ENCODE peak calls at places on chromosomes 6 and 20, in eight cellular contexts. F is uterus, V is GM20000, S is neural crest cell, O is heart left ventricle, H is endothelial cell, Q is IMR-90, T is HFFc6. Z is an unnamed sample.

GRCh38 chr6:36118550-36119107 is 11.7 kb upstream of the MAPK13 start:
- DNase-seq in H (no peak), F (no peak), S (no peak), V (no peak), Q (no peak), T (no peak), O (no peak), Z (no peak)

GRCh38 chr20:12113468-12114371 is 196.0 kb downstream of the BTBD3 start:
- DNase-seq in H (no peak), V (no peak), F (peak; percentile 24), S (no peak), T (no peak), Q (no peak), O (peak; percentile 40), Z (no peak)

GRCh38 chr6:43838276-43839036 is 68.4 kb downstream of the VEGFA start:
- DNase-seq in H (peak; percentile 23), F (no peak), O (peak; percentile 68), V (peak; percentile 56), T (peak; percentile 65), S (no peak), Q (peak; percentile 81), Z (no peak)

GRCh38 chr20:13009682-13010406 is 1.1 kb downstream of the SPTLC3 start:
- DNase-seq in S (no peak), F (peak; percentile 17), H (no peak), V (peak; percentile 59), Q (peak; percentile 96), T (peak; percentile 1), O (no peak), Z (no peak)

GRCh38 chr6:162671580-162672165 is 55.9 kb downstream of the PRKN start:
- DNase-seq in Q (no peak), S (no peak), T (no peak), V (no peak), F (no peak), O (peak; percentile 63), H (no peak), Z (no peak)

GRCh38 chr6:96803106-96803481 is 34.2 kb downstream of the GPR63 start:
- DNase-seq in S (no peak), F (no peak), V (no peak), O (no peak), T (no peak), H (no peak), Q (no peak), Z (no peak)

GRCh38 chr6:118325220-118325860 is 222.8 kb upstream of the PLN start:
- DNase-seq in Q (peak; percentile 14), O (peak; percentile 58), H (no peak), V (no peak), F (peak; percentile 45), T (peak; percentile 2), S (no peak), Z (no peak)

GRCh38 chr20:46802696-46803445 is 91.8 kb upstream of the EYA2 start:
- DNase-seq in V (no peak), H (no peak), S (no peak), T (no peak), F (no peak), Q (no peak), O (no peak), Z (no peak)

GRCh38 chr6:141753180-141753579 is 379.5 kb upstream of the GJE1 start:
- DNase-seq in H (no peak), T (no peak), O (no peak), S (no peak), F (no peak), V (no peak), Q (no peak), Z (no peak)

GRCh38 chr6:28896505-28897392 is 27.0 kb downstream of the TRIM27 start:
- DNase-seq in V (peak; percentile 51), H (peak; percentile 53), T (peak; percentile 65), Q (peak; percentile 55), O (peak; percentile 43), S (peak; percentile 55), F (peak; percentile 53), Z (peak; percentile 45)

GRCh38 chr6:155077784-155078183 is 82.7 kb downstream of the TIAM2 start:
- DNase-seq in S (no peak), Q (no peak), T (no peak), O (no peak), H (no peak), F (no peak), V (no peak), Z (no peak)

GRCh38 chr6:131348572-131348971 is 213.3 kb downstream of the AKAP7 start:
- DNase-seq in T (no peak), F (no peak), O (no peak), H (no peak), S (no peak), Q (no peak), V (no peak), Z (no peak)

GRCh38 chr6:107827541-107827940 is 3.4 kb upstream of the SCML4 start:
- DNase-seq in T (no peak), H (no peak), F (no peak), V (no peak), O (no peak), Q (no peak), S (no peak), Z (no peak)

GRCh38 chr6:25061289-25061945 is 125.7 kb upstream of the RIPOR2 start:
- DNase-seq in S (no peak), F (no peak), H (no peak), T (no peak), O (peak; percentile 28), V (no peak), Q (peak; percentile 14), Z (no peak)

GRCh38 chr6:5869676-5870075 is 137.0 kb downstream of the NRN1 start:
- DNase-seq in F (no peak), H (no peak), S (no peak), Q (no peak), O (no peak), T (no peak), V (no peak), Z (no peak)

GRCh38 chr6:14211596-14211961 is 94.0 kb downstream of the CD83 start:
- DNase-seq in O (peak; percentile 74), V (peak; percentile 50), F (peak; percentile 44), Q (peak; percentile 37), T (no peak), H (no peak), S (no peak), Z (peak; percentile 27)

GRCh38 chr6:105087571-105088211 is 92.1 kb downstream of the POPDC3 start:
- DNase-seq in F (no peak), H (peak; percentile 15), T (peak; percentile 38), Q (peak; percentile 69), O (no peak), V (peak; percentile 54), S (no peak), Z (no peak)

GRCh38 chr6:156928972-156929371 is 151.8 kb downstream of the ARID1B start:
- DNase-seq in O (no peak), T (no peak), Q (no peak), F (no peak), V (no peak), S (no peak), H (no peak), Z (no peak)

GRCh38 chr6:113876654-113877053 is 19.5 kb downstream of the MARCKS start:
- DNase-seq in O (no peak), H (no peak), Q (peak; percentile 13), V (no peak), F (no peak), T (no peak), S (no peak), Z (no peak)
- TF ChIP-seq CTCF in O (no peak), H (peak; percentile 24), Q (no peak), V (no peak), F (no peak), T (no peak), S (no peak), Z (no peak)

DNA sequence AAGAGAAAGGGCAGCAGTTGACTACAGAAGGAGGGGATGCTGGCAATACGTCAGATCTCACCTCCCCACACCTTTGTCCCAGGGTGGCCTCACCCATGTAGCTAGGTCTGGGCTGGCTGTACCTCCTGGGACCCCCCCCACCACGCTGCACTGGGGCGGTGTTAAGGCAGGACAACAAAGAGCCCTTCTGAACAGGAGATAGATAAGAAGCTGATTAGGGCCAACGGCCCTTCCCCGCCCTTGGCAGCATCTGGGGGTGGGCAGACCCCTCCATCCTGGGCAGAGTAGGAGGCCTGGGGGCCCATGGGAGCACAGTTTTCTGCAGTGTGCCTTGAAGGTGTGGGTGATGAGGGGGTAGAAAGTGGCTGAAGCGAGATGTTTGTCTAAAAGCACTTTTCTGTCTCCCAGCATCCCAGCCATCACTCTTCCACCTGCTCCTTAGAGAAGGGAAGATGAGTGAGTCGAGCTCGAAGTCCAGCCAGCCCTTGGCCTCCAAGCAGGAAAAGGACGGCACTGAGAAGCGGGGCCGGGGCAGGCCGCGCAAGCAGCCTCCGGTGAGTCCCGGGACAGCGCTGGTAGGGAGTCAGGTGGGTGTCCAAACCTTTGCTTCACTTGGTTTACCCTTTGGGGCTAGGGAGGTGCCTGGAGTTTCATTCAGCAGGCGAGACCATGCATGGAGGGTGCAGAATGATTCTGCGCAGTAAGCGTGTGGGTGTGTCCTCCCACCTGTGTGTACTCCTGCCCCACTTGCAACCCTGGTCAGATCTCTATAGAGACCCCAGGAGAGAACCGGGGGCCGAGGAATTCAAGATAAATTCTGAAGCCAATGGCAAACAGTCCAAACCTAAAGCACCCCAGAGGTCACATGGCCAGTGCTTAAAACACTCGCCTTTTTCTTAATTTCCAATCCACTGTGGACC is 3.9 kb downstream of the HMGA1 start:
- DNase-seq in T (no peak), H (no peak), V (peak; percentile 6), S (no peak), Q (no peak), O (no peak), F (no peak), Z (no peak)
- TF ChIP-seq CTCF in T (no peak), H (no peak), V (no peak), S (no peak), Q (no peak), O (no peak), F (no peak), Z (no peak)

DNA sequence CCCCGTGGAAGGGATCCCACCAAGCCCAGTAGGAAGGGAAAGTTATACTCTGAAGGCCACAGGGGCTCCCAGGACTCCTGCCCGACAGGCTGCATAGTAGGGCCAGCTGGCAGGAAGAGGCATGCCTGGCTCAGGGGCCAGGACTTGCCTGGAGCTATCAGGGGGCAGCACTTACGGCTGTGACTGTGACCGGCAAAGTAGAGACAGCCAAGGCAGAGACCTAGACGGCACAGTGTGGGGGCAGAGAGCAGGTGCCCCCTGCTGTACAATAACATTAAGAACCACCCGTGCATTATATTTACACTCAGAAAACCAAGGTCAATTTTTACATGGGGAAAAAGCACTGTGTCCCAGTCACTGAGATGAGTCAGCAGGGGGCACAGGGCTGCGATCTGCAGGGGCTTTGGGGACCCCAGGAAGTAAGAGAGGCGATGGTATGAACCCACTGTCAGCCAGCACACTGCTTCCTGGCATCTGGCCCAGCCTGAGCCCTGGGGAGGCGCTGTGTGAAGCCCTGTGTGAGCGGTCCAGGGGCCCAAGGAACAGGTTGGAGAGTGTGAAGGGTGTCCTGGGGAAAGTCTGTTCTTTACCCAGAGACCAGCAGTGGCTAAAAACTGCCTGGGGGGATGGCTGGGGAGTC is 9.9 kb downstream of the CCDC167 start:
- DNase-seq in Q (no peak), F (no peak), O (no peak), S (no peak), H (no peak), T (no peak), V (no peak), Z (no peak)
- TF ChIP-seq CTCF in Q (peak; percentile 21), F (no peak), O (peak; percentile 24), S (no peak), H (no peak), T (peak; percentile 70), V (no peak), Z (no peak)

DNA sequence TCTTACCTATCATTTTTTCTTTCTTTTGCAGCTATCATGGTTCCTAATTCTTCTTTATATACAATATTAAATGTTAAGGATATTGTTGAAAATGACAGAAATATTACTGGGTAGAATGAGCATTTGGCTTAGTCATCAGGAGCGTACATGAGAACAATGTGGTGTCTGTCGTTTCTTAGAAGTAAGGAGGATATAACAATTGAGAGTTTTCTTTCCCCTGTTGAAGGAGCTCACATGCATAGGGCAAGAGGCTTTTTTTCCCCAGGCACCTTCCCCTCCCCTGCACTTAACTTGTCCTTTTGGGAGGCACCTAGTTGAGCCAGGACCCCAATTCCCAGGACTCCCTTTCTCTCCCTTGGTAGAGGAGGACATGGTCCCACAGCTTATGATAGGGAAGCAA is 25.0 kb downstream of the MC3R start:
- DNase-seq in O (no peak), V (no peak), Q (no peak), S (no peak), T (no peak), F (no peak), H (no peak), Z (no peak)
- TF ChIP-seq CTCF in O (no peak), V (no peak), Q (no peak), S (no peak), T (no peak), F (no peak), H (no peak), Z (no peak)